ENCODE peak calls at places on chromosome 12, in ten cellular contexts. R is suprapubic skin; W is activated CD4-positive, alpha-beta T cell treated with anti-CD3 and anti-CD28 coated beads, Interleukin-2, amount 50 U/mL, for 48 hours; S is SW 1271; F is neuronal stem cell; B is HFFc6; C is H1; X is NCI-H1436; D is HTR-8/SVneo; Q is retinal pigment epithelial cell. U is an unnamed sample.

GRCh38 chr12:93146278-93146939 is 217.3 kb upstream of the EEA1 start:
- DNase-seq in R (no peak), W (no peak), S (no peak), F (no peak), B (no peak), C (no peak), X (no peak), D (no peak), Q (no peak), U (peak)

GRCh38 chr12:70609739-70610491 is 27.3 kb downstream of the PTPRB start:
- DNase-seq in R (peak), W (no peak), S (no peak), F (no peak), B (no peak), C (peak), X (no peak), D (peak), Q (no peak), U (peak)

GRCh38 chr12:62660763-62661162 is 194.1 kb downstream of the MON2 start:
- DNase-seq in R (no peak), W (no peak), S (peak), F (no peak), B (peak), C (no peak), X (no peak), D (peak), Q (peak), U (peak)

GRCh38 chr12:54306925-54307731 is 6.3 kb upstream of the NFE2 start:
- DNase-seq in R (peak), W (peak), S (no peak), F (no peak), B (no peak), C (no peak), X (peak), D (peak), Q (peak), U (peak)

GRCh38 chr12:47225356-47225755 is 145.6 kb upstream of the AMIGO2 start:
- DNase-seq in R (no peak), W (no peak), S (no peak), F (no peak), B (no peak), C (no peak), X (no peak), D (no peak), Q (no peak), U (no peak)

GRCh38 chr12:52876371-52876770 is 27.6 kb upstream of the KRT78 start:
- DNase-seq in R (no peak), W (no peak), S (no peak), F (no peak), B (no peak), C (no peak), X (no peak), D (no peak), Q (no peak), U (no peak)

GRCh38 chr12:67077617-67078016 is 191.5 kb upstream of the CAND1 start:
- DNase-seq in R (no peak), W (no peak), S (no peak), F (no peak), B (no peak), C (no peak), X (no peak), D (no peak), Q (peak), U (no peak)

GRCh38 chr12:32501835-32502333 is 102.5 kb downstream of the FGD4 start:
- DNase-seq in R (no peak), W (no peak), S (no peak), F (peak), B (peak), C (peak), X (peak), D (no peak), Q (peak), U (peak)

GRCh38 chr12:117579939-117580717 is 218.7 kb upstream of the NOS1 start:
- DNase-seq in R (no peak), W (no peak), S (no peak), F (no peak), B (no peak), C (no peak), X (no peak), D (no peak), Q (no peak), U (no peak)

GRCh38 chr12:111034911-111035577 is 114.7 kb upstream of the MYL2 start:
- DNase-seq in R (no peak), W (no peak), S (peak), F (peak), B (no peak), C (peak), X (no peak), D (no peak), Q (no peak), U (no peak)

GRCh38 chr12:100579844-100580243 is 6.4 kb downstream of the GAS2L3 start:
- DNase-seq in R (no peak), W (no peak), S (no peak), F (no peak), B (no peak), C (no peak), X (no peak), D (no peak), Q (no peak), U (no peak)

GRCh38 chr12:20757-21156 is 45.8 kb upstream of the IQSEC3 start:
- DNase-seq in R (no peak), W (no peak), S (no peak), F (no peak), B (no peak), C (no peak), X (no peak), D (no peak), Q (no peak), U (no peak)

GRCh38 chr12:116333402-116333801 is 55.9 kb upstream of the MED13L start:
- DNase-seq in R (no peak), W (no peak), S (no peak), F (peak), B (no peak), C (no peak), X (no peak), D (no peak), Q (no peak), U (no peak)

GRCh38 chr12:67068773-67069450 is 200.2 kb upstream of the CAND1 start:
- DNase-seq in R (no peak), W (peak), S (peak), F (peak), B (no peak), C (peak), X (peak), D (peak), Q (no peak), U (peak)

GRCh38 chr12:51077930-51078329 is 5.5 kb downstream of the CSRNP2 start:
- DNase-seq in R (no peak), W (no peak), S (no peak), F (no peak), B (peak), C (no peak), X (no peak), D (no peak), Q (peak), U (no peak)

GRCh38 chr12:52555577-52555976 is 2.6 kb upstream of the KRT71 start:
- DNase-seq in R (no peak), W (no peak), S (no peak), F (no peak), B (no peak), C (no peak), X (no peak), D (no peak), Q (no peak), U (no peak)

GRCh38 chr12:13039557-13039956 is 4.6 kb upstream of the FAM234B start:
- DNase-seq in R (no peak), W (no peak), S (no peak), F (no peak), B (no peak), C (no peak), X (no peak), D (no peak), Q (no peak), U (no peak)

GRCh38 chr12:93943766-93944165 is 204.6 kb upstream of the PLXNC1 start:
- DNase-seq in R (no peak), W (no peak), S (no peak), F (no peak), B (peak), C (no peak), X (no peak), D (peak), Q (no peak), U (no peak)

GRCh38 chr12:31323466-31324115 is 2.4 kb downstream of the SINHCAF start:
- DNase-seq in R (peak), W (peak), S (no peak), F (peak), B (peak), C (peak), X (peak), D (no peak), Q (no peak), U (no peak)

GRCh38 chr12:5648692-5649338 is 216.9 kb downstream of the NTF3 start:
- DNase-seq in R (no peak), W (no peak), S (peak), F (peak), B (peak), C (peak), X (peak), D (no peak), Q (no peak), U (peak)

GRCh38 chr12:131511391-131511802 is 199.5 kb upstream of the SFSWAP start:
- DNase-seq in R (no peak), W (peak), S (peak), F (no peak), B (no peak), C (no peak), X (no peak), D (peak), Q (no peak), U (no peak)

GRCh38 chr12:2003676-2004112 is 563 bp downstream of the DCP1B start:
- DNase-seq in R (no peak), W (no peak), S (no peak), F (no peak), B (peak), C (no peak), X (no peak), D (no peak), Q (peak), U (no peak)

U was measured in Calu3.